ENCODE peak calls at places on chromosomes 6 and 20, in seven cellular contexts. One of them, this sample, is unnamed.

GRCh38 chr6:98835149-98836024 is 1.0 kb downstream of the POU3F2 start:
- DNase-seq in progenitor cell of endocrine pancreas: no peak
- DNase-seq in HEK293T: no peak
- DNase-seq in activated CD4-positive, alpha-beta T cell treated with anti-CD3 and anti-CD28 coated beads for 1 hour: no peak
- DNase-seq in BJ: no peak
- DNase-seq in upper lobe of right lung: no peak
- DNase-seq in substantia nigra: no peak
- DNase-seq in this sample: no peak

GRCh38 chr20:31489152-31489551 is 14.1 kb downstream of the REM1 start:
- DNase-seq in progenitor cell of endocrine pancreas: no peak
- DNase-seq in HEK293T: no peak
- DNase-seq in activated CD4-positive, alpha-beta T cell treated with anti-CD3 and anti-CD28 coated beads for 1 hour: no peak
- DNase-seq in BJ: no peak
- DNase-seq in upper lobe of right lung: no peak
- DNase-seq in substantia nigra: no peak
- DNase-seq in this sample: no peak

GRCh38 chr6:31037169-31037568 is 26.9 kb downstream of the MUC22 start:
- DNase-seq in progenitor cell of endocrine pancreas: no peak
- DNase-seq in HEK293T: no peak
- DNase-seq in activated CD4-positive, alpha-beta T cell treated with anti-CD3 and anti-CD28 coated beads for 1 hour: no peak
- DNase-seq in BJ: no peak
- DNase-seq in upper lobe of right lung: no peak
- DNase-seq in substantia nigra: no peak
- DNase-seq in this sample: no peak

GRCh38 chr6:39543117-39543516 is 182.1 kb downstream of the KIF6 start:
- DNase-seq in progenitor cell of endocrine pancreas: no peak
- DNase-seq in HEK293T: no peak
- DNase-seq in activated CD4-positive, alpha-beta T cell treated with anti-CD3 and anti-CD28 coated beads for 1 hour: no peak
- DNase-seq in BJ: no peak
- DNase-seq in upper lobe of right lung: no peak
- DNase-seq in substantia nigra: no peak
- DNase-seq in this sample: no peak

GRCh38 chr6:158818580-158819212 is 472 bp downstream of the EZR start:
- DNase-seq in progenitor cell of endocrine pancreas: peak
- DNase-seq in HEK293T: peak
- DNase-seq in activated CD4-positive, alpha-beta T cell treated with anti-CD3 and anti-CD28 coated beads for 1 hour: peak
- DNase-seq in BJ: no peak
- DNase-seq in upper lobe of right lung: peak
- DNase-seq in substantia nigra: peak
- DNase-seq in this sample: peak

GRCh38 chr6:157893238-157893637 is 70.2 kb downstream of the SNX9 start:
- DNase-seq in progenitor cell of endocrine pancreas: no peak
- DNase-seq in HEK293T: no peak
- DNase-seq in activated CD4-positive, alpha-beta T cell treated with anti-CD3 and anti-CD28 coated beads for 1 hour: no peak
- DNase-seq in BJ: no peak
- DNase-seq in upper lobe of right lung: no peak
- DNase-seq in substantia nigra: no peak
- DNase-seq in this sample: no peak

GRCh38 chr20:51452734-51453133 is 89.8 kb downstream of the NFATC2 start:
- DNase-seq in progenitor cell of endocrine pancreas: no peak
- DNase-seq in HEK293T: no peak
- DNase-seq in activated CD4-positive, alpha-beta T cell treated with anti-CD3 and anti-CD28 coated beads for 1 hour: no peak
- DNase-seq in BJ: no peak
- DNase-seq in upper lobe of right lung: no peak
- DNase-seq in substantia nigra: no peak
- DNase-seq in this sample: no peak

GRCh38 chr6:165922309-165922794 is 245.3 kb downstream of the TBXT start:
- DNase-seq in progenitor cell of endocrine pancreas: no peak
- DNase-seq in HEK293T: no peak
- DNase-seq in activated CD4-positive, alpha-beta T cell treated with anti-CD3 and anti-CD28 coated beads for 1 hour: no peak
- DNase-seq in BJ: no peak
- DNase-seq in upper lobe of right lung: no peak
- DNase-seq in substantia nigra: no peak
- DNase-seq in this sample: no peak

GRCh38 chr20:57600324-57601210 is 19.7 kb downstream of the ZBP1 start:
- DNase-seq in progenitor cell of endocrine pancreas: no peak
- DNase-seq in HEK293T: no peak
- DNase-seq in activated CD4-positive, alpha-beta T cell treated with anti-CD3 and anti-CD28 coated beads for 1 hour: no peak
- DNase-seq in BJ: no peak
- DNase-seq in upper lobe of right lung: no peak
- DNase-seq in substantia nigra: no peak
- DNase-seq in this sample: no peak

GRCh38 chr6:169250660-169251059 is 3.0 kb downstream of the THBS2 start:
- DNase-seq in progenitor cell of endocrine pancreas: no peak
- DNase-seq in HEK293T: no peak
- DNase-seq in activated CD4-positive, alpha-beta T cell treated with anti-CD3 and anti-CD28 coated beads for 1 hour: no peak
- DNase-seq in BJ: peak
- DNase-seq in upper lobe of right lung: no peak
- DNase-seq in substantia nigra: peak
- DNase-seq in this sample: no peak

GRCh38 chr20:910132-910839 is 5.8 kb downstream of the ANGPT4 start:
- DNase-seq in progenitor cell of endocrine pancreas: no peak
- DNase-seq in HEK293T: no peak
- DNase-seq in activated CD4-positive, alpha-beta T cell treated with anti-CD3 and anti-CD28 coated beads for 1 hour: no peak
- DNase-seq in BJ: no peak
- DNase-seq in upper lobe of right lung: no peak
- DNase-seq in substantia nigra: no peak
- DNase-seq in this sample: no peak

GRCh38 chr6:16413399-16413798 is 175.0 kb downstream of the GMPR start:
- DNase-seq in progenitor cell of endocrine pancreas: no peak
- DNase-seq in HEK293T: no peak
- DNase-seq in activated CD4-positive, alpha-beta T cell treated with anti-CD3 and anti-CD28 coated beads for 1 hour: no peak
- DNase-seq in BJ: no peak
- DNase-seq in upper lobe of right lung: no peak
- DNase-seq in substantia nigra: no peak
- DNase-seq in this sample: no peak

GRCh38 chr6:113859349-113860164 is 2.4 kb downstream of the MARCKS start:
- DNase-seq in progenitor cell of endocrine pancreas: no peak
- DNase-seq in HEK293T: peak
- DNase-seq in activated CD4-positive, alpha-beta T cell treated with anti-CD3 and anti-CD28 coated beads for 1 hour: no peak
- DNase-seq in BJ: no peak
- DNase-seq in upper lobe of right lung: peak
- DNase-seq in substantia nigra: peak
- DNase-seq in this sample: no peak

GRCh38 chr6:148495029-148495428 is 152.4 kb downstream of the SASH1 start:
- DNase-seq in progenitor cell of endocrine pancreas: no peak
- DNase-seq in HEK293T: no peak
- DNase-seq in activated CD4-positive, alpha-beta T cell treated with anti-CD3 and anti-CD28 coated beads for 1 hour: no peak
- DNase-seq in BJ: no peak
- DNase-seq in upper lobe of right lung: no peak
- DNase-seq in substantia nigra: no peak
- DNase-seq in this sample: no peak

GRCh38 chr20:47453167-47453782 is 48.4 kb upstream of the NCOA3 start:
- DNase-seq in progenitor cell of endocrine pancreas: no peak
- DNase-seq in HEK293T: no peak
- DNase-seq in activated CD4-positive, alpha-beta T cell treated with anti-CD3 and anti-CD28 coated beads for 1 hour: no peak
- DNase-seq in BJ: peak
- DNase-seq in upper lobe of right lung: no peak
- DNase-seq in substantia nigra: no peak
- DNase-seq in this sample: no peak

GRCh38 chr6:74549746-74550145 is 656.1 kb downstream of the COL12A1 start:
- DNase-seq in progenitor cell of endocrine pancreas: no peak
- DNase-seq in HEK293T: peak
- DNase-seq in activated CD4-positive, alpha-beta T cell treated with anti-CD3 and anti-CD28 coated beads for 1 hour: no peak
- DNase-seq in BJ: no peak
- DNase-seq in upper lobe of right lung: no peak
- DNase-seq in substantia nigra: no peak
- DNase-seq in this sample: no peak

GRCh38 chr20:61295726-61296628 is 43.9 kb downstream of the CDH4 start:
- DNase-seq in progenitor cell of endocrine pancreas: no peak
- DNase-seq in HEK293T: no peak
- DNase-seq in activated CD4-positive, alpha-beta T cell treated with anti-CD3 and anti-CD28 coated beads for 1 hour: no peak
- DNase-seq in BJ: no peak
- DNase-seq in upper lobe of right lung: no peak
- DNase-seq in substantia nigra: no peak
- DNase-seq in this sample: no peak

GRCh38 chr6:93848011-93848620 is 428.8 kb upstream of the EPHA7 start:
- DNase-seq in progenitor cell of endocrine pancreas: no peak
- DNase-seq in HEK293T: no peak
- DNase-seq in activated CD4-positive, alpha-beta T cell treated with anti-CD3 and anti-CD28 coated beads for 1 hour: no peak
- DNase-seq in BJ: no peak
- DNase-seq in upper lobe of right lung: no peak
- DNase-seq in substantia nigra: no peak
- DNase-seq in this sample: no peak

GRCh38 chr20:63850689-63851547 is 10.4 kb upstream of the ABHD16B start:
- DNase-seq in progenitor cell of endocrine pancreas: no peak
- DNase-seq in HEK293T: no peak
- DNase-seq in activated CD4-positive, alpha-beta T cell treated with anti-CD3 and anti-CD28 coated beads for 1 hour: no peak
- DNase-seq in BJ: no peak
- DNase-seq in upper lobe of right lung: no peak
- DNase-seq in substantia nigra: no peak
- DNase-seq in this sample: no peak

GRCh38 chr6:80438728-80439127 is 332.3 kb downstream of the BCKDHB start:
- DNase-seq in progenitor cell of endocrine pancreas: no peak
- DNase-seq in HEK293T: no peak
- DNase-seq in activated CD4-positive, alpha-beta T cell treated with anti-CD3 and anti-CD28 coated beads for 1 hour: no peak
- DNase-seq in BJ: peak
- DNase-seq in upper lobe of right lung: no peak
- DNase-seq in substantia nigra: no peak
- DNase-seq in this sample: no peak

GRCh38 chr20:49445176-49445575 is 37.3 kb downstream of the KCNB1 start:
- DNase-seq in progenitor cell of endocrine pancreas: no peak
- DNase-seq in HEK293T: no peak
- DNase-seq in activated CD4-positive, alpha-beta T cell treated with anti-CD3 and anti-CD28 coated beads for 1 hour: no peak
- DNase-seq in BJ: no peak
- DNase-seq in upper lobe of right lung: no peak
- DNase-seq in substantia nigra: no peak
- DNase-seq in this sample: no peak

GRCh38 chr6:7267521-7268091 is 45.4 kb downstream of the SSR1 start:
- DNase-seq in progenitor cell of endocrine pancreas: no peak
- DNase-seq in HEK293T: no peak
- DNase-seq in activated CD4-positive, alpha-beta T cell treated with anti-CD3 and anti-CD28 coated beads for 1 hour: no peak
- DNase-seq in BJ: peak
- DNase-seq in upper lobe of right lung: no peak
- DNase-seq in substantia nigra: no peak
- DNase-seq in this sample: no peak

GRCh38 chr6:15627829-15628228 is 35.0 kb downstream of the DTNBP1 start:
- DNase-seq in progenitor cell of endocrine pancreas: no peak
- DNase-seq in HEK293T: no peak
- DNase-seq in activated CD4-positive, alpha-beta T cell treated with anti-CD3 and anti-CD28 coated beads for 1 hour: no peak
- DNase-seq in BJ: no peak
- DNase-seq in upper lobe of right lung: no peak
- DNase-seq in substantia nigra: no peak
- DNase-seq in this sample: no peak

GRCh38 chr6:56193846-56194245 is 53.5 kb downstream of the COL21A1 start:
- DNase-seq in progenitor cell of endocrine pancreas: no peak
- DNase-seq in HEK293T: no peak
- DNase-seq in activated CD4-positive, alpha-beta T cell treated with anti-CD3 and anti-CD28 coated beads for 1 hour: no peak
- DNase-seq in BJ: peak
- DNase-seq in upper lobe of right lung: no peak
- DNase-seq in substantia nigra: no peak
- DNase-seq in this sample: no peak

GRCh38 chr6:150334790-150335783 is 33.7 kb upstream of the IYD start:
- DNase-seq in progenitor cell of endocrine pancreas: peak
- DNase-seq in HEK293T: peak
- DNase-seq in activated CD4-positive, alpha-beta T cell treated with anti-CD3 and anti-CD28 coated beads for 1 hour: no peak
- DNase-seq in BJ: no peak
- DNase-seq in upper lobe of right lung: no peak
- DNase-seq in substantia nigra: peak
- DNase-seq in this sample: no peak

GRCh38 chr6:34543421-34543820 is 12.7 kb downstream of the SPDEF start:
- DNase-seq in progenitor cell of endocrine pancreas: no peak
- DNase-seq in HEK293T: no peak
- DNase-seq in activated CD4-positive, alpha-beta T cell treated with anti-CD3 and anti-CD28 coated beads for 1 hour: no peak
- DNase-seq in BJ: peak
- DNase-seq in upper lobe of right lung: no peak
- DNase-seq in substantia nigra: no peak
- DNase-seq in this sample: no peak

GRCh38 chr6:149267513-149268043 is 49.9 kb upstream of the TAB2 start:
- DNase-seq in progenitor cell of endocrine pancreas: no peak
- DNase-seq in HEK293T: no peak
- DNase-seq in activated CD4-positive, alpha-beta T cell treated with anti-CD3 and anti-CD28 coated beads for 1 hour: no peak
- DNase-seq in BJ: no peak
- DNase-seq in upper lobe of right lung: no peak
- DNase-seq in substantia nigra: no peak
- DNase-seq in this sample: no peak

GRCh38 chr6:167754691-167755090 is 72.0 kb upstream of the AFDN start:
- DNase-seq in progenitor cell of endocrine pancreas: no peak
- DNase-seq in HEK293T: no peak
- DNase-seq in activated CD4-positive, alpha-beta T cell treated with anti-CD3 and anti-CD28 coated beads for 1 hour: no peak
- DNase-seq in BJ: no peak
- DNase-seq in upper lobe of right lung: peak
- DNase-seq in substantia nigra: no peak
- DNase-seq in this sample: no peak

GRCh38 chr6:17881085-17881883 is 106.2 kb downstream of the KIF13A start:
- DNase-seq in progenitor cell of endocrine pancreas: no peak
- DNase-seq in HEK293T: no peak
- DNase-seq in activated CD4-positive, alpha-beta T cell treated with anti-CD3 and anti-CD28 coated beads for 1 hour: no peak
- DNase-seq in BJ: peak
- DNase-seq in upper lobe of right lung: peak
- DNase-seq in substantia nigra: no peak
- DNase-seq in this sample: no peak

GRCh38 chr6:110826236-110827129 is 11.2 kb upstream of the CDK19 start:
- DNase-seq in progenitor cell of endocrine pancreas: no peak
- DNase-seq in HEK293T: no peak
- DNase-seq in activated CD4-positive, alpha-beta T cell treated with anti-CD3 and anti-CD28 coated beads for 1 hour: no peak
- DNase-seq in BJ: no peak
- DNase-seq in upper lobe of right lung: peak
- DNase-seq in substantia nigra: no peak
- DNase-seq in this sample: no peak

This sample was measured in natural killer cell.